ENCODE peak calls at places on chromosome 7, in four cellular contexts. E is mesenchymal stem cell, L is fibroblast of lung, P is Panc1. H is an unnamed sample.

GRCh38 chr7:22651534-22652243 is 75.3 kb upstream of the IL6 start:
- DNase-seq in E (peak; percentile 74), L (peak; percentile 39), P (no peak), H (no peak)

GRCh38 chr7:116673504-116673865 is 1.5 kb downstream of the MET start:
- DNase-seq in E (no peak), L (no peak), P (no peak), H (no peak)

GRCh38 chr7:103791894-103792293 is 197.6 kb downstream of the RELN start:
- DNase-seq in E (no peak), L (no peak), P (no peak), H (no peak)

GRCh38 chr7:155279787-155280445 is 17.8 kb upstream of the INSIG1 start:
- DNase-seq in E (no peak), L (no peak), P (no peak), H (no peak)

GRCh38 chr7:115078386-115078785 is 156.5 kb downstream of the MDFIC start:
- DNase-seq in E (no peak), L (no peak), P (no peak), H (no peak)

GRCh38 chr7:81761821-81762220 is 8.0 kb downstream of the HGF start:
- DNase-seq in E (no peak), L (no peak), P (no peak), H (no peak)

GRCh38 chr7:38020134-38020533 is 99.7 kb downstream of the EPDR1 start:
- DNase-seq in E (no peak), L (no peak), P (no peak), H (no peak)

GRCh38 chr7:143120696-143121405 is 11.0 kb upstream of the PIP start:
- DNase-seq in E (no peak), L (no peak), P (no peak), H (no peak)

GRCh38 chr7:22943997-22944396 is 69.9 kb downstream of the HYCC1 start:
- DNase-seq in E (peak; percentile 14), L (peak; percentile 93), P (no peak), H (no peak)

GRCh38 chr7:29649876-29650275 is 86.2 kb downstream of the PRR15 start:
- DNase-seq in E (no peak), L (no peak), P (no peak), H (no peak)

GRCh38 chr7:137601642-137602041 is 245.1 kb downstream of the DGKI start:
- DNase-seq in E (no peak), L (no peak), P (no peak), H (no peak)

GRCh38 chr7:50661345-50662058 is 96.3 kb upstream of the DDC start:
- DNase-seq in E (no peak), L (no peak), P (no peak), H (no peak)

GRCh38 chr7:111238891-111239290 is 148.0 kb downstream of the LRRN3 start:
- DNase-seq in E (peak; percentile 24), L (peak; percentile 76), P (no peak), H (no peak)

GRCh38 chr7:80002865-80003264 is 131.8 kb upstream of the GNAI1 start:
- DNase-seq in E (no peak), L (no peak), P (no peak), H (no peak)

GRCh38 chr7:27153526-27153925 is 1.1 kb upstream of the HOXA3 start:
- DNase-seq in E (no peak), L (no peak), P (no peak), H (no peak)

GRCh38 chr7:26949319-26949718 is 84.9 kb upstream of the SKAP2 start:
- DNase-seq in E (no peak), L (no peak), P (no peak), H (no peak)

GRCh38 chr7:43784030-43785001 is 25.8 kb downstream of the BLVRA start:
- DNase-seq in E (peak; percentile 70), L (peak; percentile 39), P (no peak), H (no peak)

GRCh38 chr7:108158766-108159165 is 28.6 kb upstream of the LAMB4 start:
- DNase-seq in E (no peak), L (no peak), P (no peak), H (peak; percentile 12)

GRCh38 chr7:2114052-2114451 is 118.7 kb downstream of the MAD1L1 start:
- DNase-seq in E (peak; percentile 87), L (peak; percentile 82), P (no peak), H (no peak)

GRCh38 chr7:7944619-7945282 is 23.8 kb upstream of the GLCCI1 start:
- DNase-seq in E (no peak), L (no peak), P (no peak), H (no peak)

GRCh38 chr7:28474267-28474618 is 61.9 kb downstream of the CREB5 start:
- DNase-seq in E (no peak), L (no peak), P (no peak), H (no peak)

GRCh38 chr7:88789480-88790064 is 6.0 kb downstream of the TEX47 start:
- DNase-seq in E (peak; percentile 1), L (peak; percentile 23), P (peak; percentile 17), H (no peak)

GRCh38 chr7:137360087-137360679 is 16.6 kb upstream of the PTN start:
- DNase-seq in E (peak; percentile 5), L (no peak), P (no peak), H (no peak)

GRCh38 chr7:16318989-16319915 is 102.1 kb downstream of the CRPPA start:
- DNase-seq in E (peak; percentile 23), L (peak; percentile 42), P (no peak), H (peak; percentile 31)

GRCh38 chr7:109154748-109155147 is 585.1 kb downstream of the DNAJB9 start:
- DNase-seq in E (no peak), L (no peak), P (no peak), H (no peak)

GRCh38 chr7:87475359-87476178 is at the start of gene ABCB4:
- DNase-seq in E (no peak), L (no peak), P (no peak), H (no peak)

GRCh38 chr7:69643708-69644445 is 45.6 kb downstream of the AUTS2 start:
- DNase-seq in E (no peak), L (no peak), P (no peak), H (no peak)

GRCh38 chr7:156145184-156145583 is 332.9 kb upstream of the SHH start:
- DNase-seq in E (no peak), L (no peak), P (no peak), H (no peak)

GRCh38 chr7:5396999-5397656 is 26.5 kb downstream of the TNRC18 start:
- DNase-seq in E (peak; percentile 86), L (peak; percentile 94), P (no peak), H (peak; percentile 90)

GRCh38 chr7:84191842-84192241 is 2.7 kb downstream of the SEMA3A start:
- DNase-seq in E (peak; percentile 35), L (peak; percentile 61), P (no peak), H (no peak)

GRCh38 chr7:45133352-45133751 is 21.9 kb upstream of the TBRG4 start:
- DNase-seq in E (no peak), L (no peak), P (no peak), H (no peak)

GRCh38 chr7:43647772-43648643 is 65.1 kb downstream of the STK17A start:
- DNase-seq in E (peak; percentile 97), L (peak; percentile 100), P (peak; percentile 98), H (peak; percentile 94)

GRCh38 chr7:35727571-35727970 is 32.6 kb upstream of the HERPUD2 start:
- DNase-seq in E (peak; percentile 51), L (no peak), P (no peak), H (peak; percentile 18)

GRCh38 chr7:106064836-106065559 is 47.1 kb downstream of the SYPL1 start:
- DNase-seq in E (peak; percentile 93), L (peak; percentile 96), P (peak; percentile 81), H (peak; percentile 93)

GRCh38 chr7:47405921-47406765 is 175.8 kb downstream of the TNS3 start:
- DNase-seq in E (peak; percentile 50), L (peak; percentile 56), P (no peak), H (peak; percentile 12)

GRCh38 chr7:99132922-99133321 is 11.0 kb downstream of the SMURF1 start:
- DNase-seq in E (peak; percentile 77), L (peak; percentile 84), P (no peak), H (no peak)
- H3K27ac ChIP-seq in E (no peak overlapping the region), L (peak overlapping the region; percentile 40), P (peak overlapping the region; percentile 14), H (peak overlapping the region; percentile 98)

DNA sequence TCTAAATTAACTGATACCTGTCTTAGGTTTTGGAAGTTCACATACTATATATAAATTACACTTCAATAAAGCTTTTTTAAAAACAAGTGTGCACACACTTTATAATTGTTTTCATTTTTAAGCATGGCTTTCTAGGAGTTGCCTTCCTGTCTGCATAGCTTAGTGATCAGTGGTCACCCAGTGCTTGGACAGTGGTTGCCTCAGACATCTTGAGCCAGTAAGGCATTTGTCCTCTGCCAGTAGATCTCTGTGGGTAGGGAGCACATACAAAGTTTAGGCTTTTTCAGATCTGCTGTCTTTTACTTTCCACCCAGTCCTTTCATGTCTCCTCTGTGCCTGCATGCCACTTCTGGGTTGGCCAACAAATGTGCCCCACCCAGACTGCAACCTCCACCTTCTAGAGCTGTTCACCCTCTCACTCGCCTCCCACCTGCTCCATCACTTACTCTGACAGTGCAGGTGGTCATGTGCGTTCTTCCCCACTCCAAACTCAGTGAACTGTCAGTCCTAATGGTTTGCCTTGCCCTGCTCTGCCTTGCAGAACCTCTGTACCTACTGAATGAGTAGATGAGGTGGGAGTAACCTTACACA is 31.7 kb downstream of the TPST1 start:
- DNase-seq in E (no peak), L (no peak), P (no peak), H (no peak)
- H3K27ac ChIP-seq in E (peak overlapping the region; percentile 99), L (no peak overlapping the region), P (no peak overlapping the region), H (no peak overlapping the region)

DNA sequence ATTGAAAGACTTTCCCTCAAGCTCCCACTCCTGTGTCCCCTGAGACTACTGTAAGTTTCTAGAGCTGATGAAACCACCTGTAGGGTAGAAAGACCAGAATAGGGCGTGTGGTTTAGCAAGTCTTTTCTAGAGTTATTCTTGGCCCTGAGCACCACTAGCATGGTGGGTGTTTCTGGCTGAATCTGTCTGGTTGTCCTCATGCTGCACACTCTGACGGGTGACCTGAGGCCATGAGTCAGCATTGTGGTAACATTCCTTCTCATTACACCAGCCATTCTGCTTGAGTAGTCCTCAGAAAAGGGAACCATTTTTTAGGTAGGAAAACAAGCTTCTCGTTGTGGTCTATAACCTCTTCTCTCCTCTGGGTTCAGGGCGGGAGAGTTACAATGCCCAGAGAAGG is 250.3 kb downstream of the SNX13 start:
- DNase-seq in E (peak; percentile 88), L (peak; percentile 95), P (no peak), H (peak; percentile 68)
- H3K27ac ChIP-seq in E (no peak overlapping the region), L (no peak overlapping the region), P (no peak overlapping the region), H (peak overlapping the region; percentile 84)

GRCh38 chr7:139693651-139694388 is 84.0 kb downstream of the HIPK2 start:
- DNase-seq in E (peak; percentile 36), L (peak; percentile 40), P (no peak), H (no peak)

GRCh38 chr7:139687980-139688632 is 89.7 kb downstream of the HIPK2 start:
- DNase-seq in E (peak; percentile 70), L (peak; percentile 62), P (no peak), H (no peak)

GRCh38 chr7:139694389-139694676 is 83.5 kb downstream of the HIPK2 start:
- DNase-seq in E (no peak), L (no peak), P (no peak), H (no peak)

GRCh38 chr7:139692723-139693122 is 85.1 kb downstream of the HIPK2 start:
- DNase-seq in E (no peak), L (no peak), P (no peak), H (no peak)

DNA sequence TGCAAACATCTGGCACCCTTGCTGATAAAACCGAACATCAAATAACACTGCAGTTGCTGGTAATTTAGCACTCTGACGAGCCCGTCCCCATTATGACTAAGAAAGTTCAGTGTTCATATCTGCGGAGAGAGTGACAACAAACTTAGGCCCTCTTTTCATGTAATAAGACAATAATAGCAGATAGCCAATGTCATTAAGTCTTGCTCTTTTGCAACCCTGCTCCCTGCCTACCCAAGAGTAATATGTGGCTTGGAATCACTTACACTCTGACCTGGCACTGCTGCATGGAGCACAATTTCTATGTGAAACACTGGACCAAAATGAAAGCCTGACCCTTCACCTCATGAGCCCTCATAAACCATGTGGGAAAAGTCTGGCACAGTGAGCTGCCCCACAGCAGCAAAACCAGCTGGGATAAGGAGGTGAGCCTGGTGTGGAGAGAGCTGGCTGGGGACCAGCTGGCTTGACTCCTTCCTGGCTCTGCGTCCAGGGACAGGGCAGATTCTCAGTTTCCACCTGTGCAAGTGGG is 86.5 kb downstream of the HIPK2 start:
- DNase-seq in E (peak; percentile 35), L (peak; percentile 85), P (no peak), H (no peak)
- H3K27ac ChIP-seq in E (no peak overlapping the region), L (no peak overlapping the region), P (no peak overlapping the region), H (no peak overlapping the region)

H was measured in epithelial cell of prostate.